ENCODE peak calls at places on chromosomes 16 and 17, in ten cellular contexts. G is heart left ventricle, D is esophagus squamous epithelium, Q is progenitor cell of endocrine pancreas, H is colonic mucosa, C is ascending aorta, X is left lung, E is tibial artery, I is brain microvascular endothelial cell, F is neural progenitor cell. Y is an unnamed sample.

GRCh38 chr16:61042736-61043135 is 993.5 kb downstream of the CDH8 start:
- DNase-seq in G (no peak), D (no peak), Q (no peak), H (no peak), C (no peak), X (no peak), E (no peak), I (no peak), F (peak; percentile 73), Y (no peak)

GRCh38 chr17:10742431-10742830 is 12.6 kb upstream of the TMEM220 start:
- DNase-seq in G (no peak), D (no peak), Q (no peak), H (no peak), C (no peak), X (no peak), E (no peak), I (no peak), F (no peak), Y (no peak)

GRCh38 chr16:79100456-79100855 is 500.1 kb downstream of the MAF start:
- DNase-seq in G (no peak), D (no peak), Q (no peak), H (no peak), C (no peak), X (no peak), E (no peak), I (no peak), F (no peak), Y (no peak)

GRCh38 chr17:73255671-73256181 is 6.0 kb downstream of the CPSF4L start:
- DNase-seq in G (no peak), D (no peak), Q (peak; percentile 56), H (peak; percentile 51), C (no peak), X (no peak), E (peak; percentile 70), I (peak; percentile 25), F (peak; percentile 78), Y (peak; percentile 84)

GRCh38 chr17:56808503-56808902 is 25.2 kb downstream of the C17orf67 start:
- DNase-seq in G (no peak), D (no peak), Q (no peak), H (no peak), C (no peak), X (no peak), E (no peak), I (no peak), F (no peak), Y (no peak)

GRCh38 chr16:685967-686366 is 1.8 kb upstream of the JMJD8 start:
- DNase-seq in G (no peak), D (no peak), Q (no peak), H (peak; percentile 70), C (no peak), X (no peak), E (no peak), I (no peak), F (peak; percentile 65), Y (peak; percentile 67)

GRCh38 chr16:842061-842476 is 41.5 kb upstream of the GNG13 start:
- DNase-seq in G (peak; percentile 27), D (no peak), Q (no peak), H (no peak), C (no peak), X (peak; percentile 74), E (no peak), I (peak; percentile 35), F (no peak), Y (no peak)

GRCh38 chr17:18261146-18261515 is 669 bp downstream of the MIEF2 start:
- DNase-seq in G (peak; percentile 92), D (no peak), Q (no peak), H (peak; percentile 65), C (peak; percentile 85), X (peak; percentile 90), E (peak; percentile 91), I (no peak), F (peak; percentile 43), Y (no peak)

GRCh38 chr16:46972971-46973456 is 460 bp downstream of the DNAJA2 start:
- DNase-seq in G (peak; percentile 37), D (no peak), Q (peak; percentile 33), H (peak; percentile 53), C (no peak), X (peak; percentile 89), E (peak; percentile 67), I (no peak), F (peak; percentile 67), Y (peak; percentile 61)

GRCh38 chr16:55329791-55330190 is 5.8 kb downstream of the IRX6 start:
- DNase-seq in G (no peak), D (no peak), Q (no peak), H (no peak), C (no peak), X (no peak), E (no peak), I (no peak), F (peak; percentile 62), Y (no peak)

GRCh38 chr16:2317231-2318020 is 23.1 kb downstream of the ABCA3 start:
- DNase-seq in G (no peak), D (no peak), Q (no peak), H (no peak), C (no peak), X (no peak), E (no peak), I (no peak), F (no peak), Y (no peak)

GRCh38 chr16:254461-254860 is 19.8 kb downstream of the FAM234A start:
- DNase-seq in G (no peak), D (no peak), Q (no peak), H (no peak), C (no peak), X (peak; percentile 72), E (no peak), I (no peak), F (no peak), Y (no peak)

GRCh38 chr17:48137658-48138057 is 30.1 kb downstream of the SNX11 start:
- DNase-seq in G (no peak), D (no peak), Q (no peak), H (no peak), C (no peak), X (no peak), E (no peak), I (no peak), F (no peak), Y (no peak)

GRCh38 chr17:39750131-39751015 is 12.6 kb downstream of the GRB7 start:
- DNase-seq in G (peak; percentile 75), D (no peak), Q (no peak), H (no peak), C (no peak), X (no peak), E (peak; percentile 58), I (no peak), F (no peak), Y (no peak)

GRCh38 chr17:72446525-72447250 is 325.9 kb downstream of the SOX9 start:
- DNase-seq in G (no peak), D (no peak), Q (no peak), H (peak; percentile 86), C (no peak), X (no peak), E (no peak), I (no peak), F (no peak), Y (no peak)

GRCh38 chr17:41959336-41960095 is 7.1 kb upstream of the CNP start:
- DNase-seq in G (no peak), D (no peak), Q (no peak), H (no peak), C (no peak), X (no peak), E (no peak), I (peak; percentile 31), F (peak; percentile 58), Y (peak; percentile 63)
- TF ChIP-seq CTCF in G (no peak), D (peak; percentile 26), Q (peak; percentile 52), H (no peak), C (no peak), X (no peak), E (no peak), I (peak; percentile 71), F (peak; percentile 50), Y (peak; percentile 46)

GRCh38 chr16:62256406-62256805 is 220.2 kb upstream of the CDH8 start:
- DNase-seq in G (no peak), D (no peak), Q (no peak), H (no peak), C (no peak), X (no peak), E (no peak), I (no peak), F (peak; percentile 40), Y (no peak)
- TF ChIP-seq CTCF in G (peak; percentile 13), D (peak; percentile 30), Q (peak; percentile 57), H (no peak), C (no peak), X (no peak), E (peak; percentile 12), I (peak; percentile 25), F (peak; percentile 71), Y (peak; percentile 73)

GRCh38 chr17:66290097-66290722 is 12.2 kb upstream of the PRKCA start:
- DNase-seq in G (no peak), D (no peak), Q (no peak), H (no peak), C (no peak), X (no peak), E (no peak), I (no peak), F (no peak), Y (no peak)
- TF ChIP-seq CTCF in G (no peak), D (peak; percentile 12), Q (peak; percentile 25), H (no peak), C (no peak), X (no peak), E (peak; percentile 21), I (peak; percentile 46), F (peak; percentile 18), Y (no peak)

DNA sequence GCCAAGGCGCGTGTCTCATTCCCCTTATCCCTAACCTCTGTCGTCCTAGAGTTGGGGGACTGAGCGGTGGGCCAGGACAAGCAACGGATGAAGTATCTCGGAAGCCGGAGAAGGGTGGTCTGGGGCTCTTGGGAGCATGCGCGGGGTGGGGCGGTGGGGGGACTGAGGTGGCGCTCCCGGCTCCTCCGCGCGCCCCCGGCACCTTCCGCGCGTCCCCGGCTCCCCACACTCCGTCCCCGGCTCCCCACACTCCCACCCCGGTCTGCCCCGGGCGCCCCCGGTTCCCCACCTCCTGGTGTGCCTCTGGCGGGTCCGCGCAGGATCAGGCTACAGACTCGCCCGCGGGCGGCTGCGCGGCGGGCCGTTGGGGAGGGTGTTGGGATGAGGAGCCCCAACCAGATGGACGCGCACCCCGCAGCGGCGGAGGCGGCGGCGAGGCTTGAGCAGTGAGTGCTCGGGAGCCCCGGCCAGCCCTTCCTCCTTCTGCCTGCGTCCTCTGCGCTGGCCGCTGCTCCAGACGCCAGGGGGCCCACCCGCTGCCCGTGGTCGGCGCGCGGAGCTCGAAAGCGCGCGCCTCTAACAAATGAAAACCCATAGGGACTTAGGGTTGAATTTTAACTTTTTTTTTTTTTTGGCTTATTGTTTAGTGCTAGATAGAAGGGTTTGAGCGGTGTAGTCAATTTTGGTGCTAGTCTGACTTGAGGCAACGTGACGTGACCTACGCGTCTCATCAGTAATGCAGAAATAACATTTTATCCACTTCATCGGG is 5.6 kb upstream of the CRYM start:
- DNase-seq in G (peak; percentile 70), D (no peak), Q (peak; percentile 62), H (peak; percentile 66), C (no peak), X (peak; percentile 89), E (peak; percentile 70), I (peak; percentile 34), F (peak; percentile 90), Y (peak; percentile 77)
- TF ChIP-seq CTCF in G (peak; percentile 38), D (peak; percentile 27), Q (peak; percentile 65), H (peak; percentile 38), C (peak; percentile 14), X (no peak), E (peak; percentile 59), I (peak; percentile 62), F (peak; percentile 55), Y (peak; percentile 36)

GRCh38 chr17:8651013-8651412 is 20.5 kb upstream of the MYH10 start:
- DNase-seq in G (no peak), D (no peak), Q (no peak), H (no peak), C (no peak), X (no peak), E (no peak), I (no peak), F (no peak), Y (no peak)
- TF ChIP-seq CTCF in G (no peak), D (no peak), Q (no peak), H (no peak), C (no peak), X (no peak), E (no peak), I (peak; percentile 8), F (no peak), Y (no peak)